ENCODE peak calls at places on chromosomes 5 and 9, in five cellular contexts. One of them, this sample, is unnamed.

GRCh38 chr9:81595887-81596558 is 93.3 kb downstream of the TLE1 start:
- DNase-seq in CD4-positive, alpha-beta memory T cell: no peak
- DNase-seq in NCI-H1092: peak
- DNase-seq in RPMI7951: no peak
- DNase-seq in Panc1: no peak
- DNase-seq in this sample: no peak

GRCh38 chr5:115571441-115571878 is 26.9 kb upstream of the FEM1C start:
- DNase-seq in Panc1: no peak
- DNase-seq in NCI-H1092: no peak
- DNase-seq in RPMI7951: peak
- DNase-seq in CD4-positive, alpha-beta memory T cell: no peak
- DNase-seq in this sample: no peak

GRCh38 chr5:135100011-135100410 is 66.0 kb upstream of the PITX1 start:
- DNase-seq in Panc1: no peak
- DNase-seq in CD4-positive, alpha-beta memory T cell: no peak
- DNase-seq in NCI-H1092: no peak
- DNase-seq in RPMI7951: no peak
- DNase-seq in this sample: no peak

GRCh38 chr5:15791274-15791673 is 291.3 kb downstream of the FBXL7 start:
- DNase-seq in CD4-positive, alpha-beta memory T cell: no peak
- DNase-seq in Panc1: no peak
- DNase-seq in NCI-H1092: no peak
- DNase-seq in RPMI7951: no peak
- DNase-seq in this sample: no peak

GRCh38 chr9:112072721-112073553 is 102.2 kb downstream of the SUSD1 start:
- DNase-seq in RPMI7951: peak
- DNase-seq in CD4-positive, alpha-beta memory T cell: no peak
- DNase-seq in NCI-H1092: no peak
- DNase-seq in Panc1: no peak
- DNase-seq in this sample: peak

GRCh38 chr5:69052181-69052580 is 41.6 kb upstream of the SLC30A5 start:
- DNase-seq in CD4-positive, alpha-beta memory T cell: no peak
- DNase-seq in NCI-H1092: no peak
- DNase-seq in RPMI7951: no peak
- DNase-seq in Panc1: no peak
- DNase-seq in this sample: no peak

GRCh38 chr5:31967461-31967860 is 206.7 kb downstream of the GOLPH3 start:
- DNase-seq in RPMI7951: no peak
- DNase-seq in NCI-H1092: no peak
- DNase-seq in CD4-positive, alpha-beta memory T cell: no peak
- DNase-seq in Panc1: no peak
- DNase-seq in this sample: no peak

GRCh38 chr5:57316798-57317327 is 143.0 kb downstream of the GPBP1 start:
- DNase-seq in RPMI7951: peak
- DNase-seq in Panc1: no peak
- DNase-seq in CD4-positive, alpha-beta memory T cell: no peak
- DNase-seq in NCI-H1092: no peak
- DNase-seq in this sample: peak

GRCh38 chr9:122001491-122002201 is 91.5 kb downstream of the TTLL11 start:
- DNase-seq in RPMI7951: no peak
- DNase-seq in CD4-positive, alpha-beta memory T cell: no peak
- DNase-seq in NCI-H1092: no peak
- DNase-seq in Panc1: no peak
- DNase-seq in this sample: no peak